ENCODE peak calls at places on chromosomes 16 and 17, in four cellular contexts. M is HCT116, Z is neural progenitor cell, L is PC-3. H is an unnamed sample.

GRCh38 chr17:77437017-77437416 is 296.2 kb downstream of the SEC14L1 start:
- DNase-seq in L (peak; percentile 35), Z (no peak), M (no peak), H (no peak)

GRCh38 chr17:40103082-40103741 is 2.8 kb upstream of the NR1D1 start:
- DNase-seq in M (no peak), Z (no peak), L (no peak), H (peak; percentile 65)

GRCh38 chr17:43090022-43090421 is 35.1 kb downstream of the BRCA1 start:
- DNase-seq in L (no peak), Z (no peak), M (no peak), H (no peak)

GRCh38 chr17:41870627-41871026 is 5.4 kb upstream of the KLHL11 start:
- DNase-seq in Z (no peak), M (no peak), L (no peak), H (no peak)

GRCh38 chr16:31474173-31474714 is 2.3 kb downstream of the TGFB1I1 start:
- DNase-seq in M (no peak), L (no peak), Z (no peak), H (no peak)

GRCh38 chr17:49353607-49354006 is 8.4 kb downstream of the ZNF652 start:
- DNase-seq in Z (no peak), L (no peak), M (no peak), H (no peak)

GRCh38 chr17:10316986-10317834 is 55.6 kb downstream of the MYH13 start:
- DNase-seq in M (peak; percentile 31), L (peak; percentile 23), Z (peak; percentile 72), H (no peak)

GRCh38 chr16:86517652-86518258 is 7.4 kb downstream of the FOXF1 start:
- DNase-seq in L (peak; percentile 44), M (peak; percentile 51), Z (peak; percentile 80), H (peak; percentile 76)

GRCh38 chr17:45312477-45313418 is 4.1 kb downstream of the MAP3K14 start:
- DNase-seq in M (no peak), L (peak; percentile 54), Z (no peak), H (no peak)

GRCh38 chr16:67628216-67628615 is 16.7 kb upstream of the CARMIL2 start:
- DNase-seq in M (no peak), Z (no peak), L (no peak), H (no peak)

GRCh38 chr17:55437165-55437605 is 15.6 kb upstream of the MMD start:
- DNase-seq in M (no peak), L (no peak), Z (peak; percentile 34), H (no peak)

GRCh38 chr17:42690596-42690995 is 8.3 kb downstream of the CNTNAP1 start:
- DNase-seq in Z (no peak), L (no peak), M (no peak), H (no peak)

DNA sequence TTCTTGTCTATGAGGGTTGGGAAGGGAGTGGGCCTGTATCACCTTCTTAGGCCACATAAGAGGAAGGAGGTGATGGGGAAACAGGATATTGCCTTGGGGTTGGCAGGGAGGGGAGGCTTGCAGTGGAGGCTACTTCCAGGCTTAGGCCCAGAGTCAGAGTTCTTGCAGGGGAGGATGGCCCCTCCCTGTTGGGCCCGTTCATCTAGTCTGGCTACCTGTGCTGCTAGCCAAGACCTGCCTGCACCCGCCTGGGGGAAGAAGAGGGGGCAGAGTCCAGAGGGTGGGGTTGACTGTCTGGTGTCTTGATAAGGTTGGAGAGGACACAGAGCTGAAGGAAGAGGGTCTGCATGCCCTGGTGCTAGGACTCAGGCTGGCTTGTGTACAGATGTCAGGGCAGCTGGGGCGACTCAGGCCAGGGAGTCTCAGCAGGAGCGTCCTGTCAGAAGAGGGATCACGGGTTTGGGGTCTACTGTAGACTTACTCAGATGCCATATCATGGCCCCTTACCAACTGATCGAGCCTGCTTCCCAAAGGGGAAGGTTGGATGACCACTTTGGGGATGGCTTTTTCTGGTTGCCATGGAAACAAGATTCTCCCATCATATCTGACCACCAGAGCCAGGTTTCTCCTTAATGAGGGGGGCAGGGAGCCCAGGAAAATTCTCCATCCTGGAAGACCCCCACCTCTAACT is 5.3 kb downstream of the KDM6B start:
- DNase-seq in L (no peak), Z (no peak), M (no peak), H (peak; percentile 77)
- H3K4me1 ChIP-seq in L (peaks cover 34% of the 10 kb centered on the region), Z (peaks cover 35% of the 10 kb centered on the region), M (peaks cover 72% of the 10 kb centered on the region), H (peaks cover 30% of the 10 kb centered on the region)

GRCh38 chr17:4057731-4058130 is 85.1 kb downstream of the ZZEF1 start:
- DNase-seq in M (no peak), L (no peak), Z (no peak), H (no peak)

GRCh38 chr17:4064366-4064765 is 78.5 kb downstream of the ZZEF1 start:
- DNase-seq in M (no peak), L (no peak), Z (no peak), H (no peak)

GRCh38 chr17:4054446-4054845 is 88.4 kb downstream of the ZZEF1 start:
- DNase-seq in M (no peak), Z (no peak), L (no peak), H (no peak)

GRCh38 chr17:4059656-4060055 is 83.2 kb downstream of the ZZEF1 start:
- DNase-seq in L (no peak), M (no peak), Z (no peak), H (no peak)
- TF ChIP-seq CTCF in L (no peak), M (no peak), Z (no peak), H (no peak)

DNA sequence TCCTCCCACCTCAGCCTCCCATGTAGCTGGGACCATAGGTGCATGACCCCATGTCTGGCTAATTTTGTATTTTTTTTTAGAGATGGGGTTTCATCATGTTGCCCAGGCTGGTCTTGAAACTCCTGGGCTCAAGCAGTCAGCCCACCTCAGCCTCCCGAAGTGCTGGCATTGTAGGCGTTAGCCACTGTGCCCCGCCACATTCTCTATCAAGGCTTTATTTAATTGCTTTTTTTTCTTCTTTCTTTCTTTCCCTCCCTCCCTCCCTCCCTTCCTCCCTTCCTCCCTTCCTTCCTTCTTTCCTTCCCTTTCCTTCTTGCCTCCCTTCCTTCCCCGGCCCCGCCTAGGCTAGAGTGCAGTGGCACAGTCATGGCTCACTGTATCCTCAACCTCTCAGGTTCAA is 23.7 kb downstream of the RSPRY1 start:
- DNase-seq in M (no peak), L (no peak), Z (no peak), H (no peak)
- H3K36me3 ChIP-seq in M (peaks cover 37% of the 10 kb centered on the region), L (peaks cover 38% of the 10 kb centered on the region), Z (peaks cover 3% of the 10 kb centered on the region), H (peaks cover 1% of the 10 kb centered on the region)

DNA sequence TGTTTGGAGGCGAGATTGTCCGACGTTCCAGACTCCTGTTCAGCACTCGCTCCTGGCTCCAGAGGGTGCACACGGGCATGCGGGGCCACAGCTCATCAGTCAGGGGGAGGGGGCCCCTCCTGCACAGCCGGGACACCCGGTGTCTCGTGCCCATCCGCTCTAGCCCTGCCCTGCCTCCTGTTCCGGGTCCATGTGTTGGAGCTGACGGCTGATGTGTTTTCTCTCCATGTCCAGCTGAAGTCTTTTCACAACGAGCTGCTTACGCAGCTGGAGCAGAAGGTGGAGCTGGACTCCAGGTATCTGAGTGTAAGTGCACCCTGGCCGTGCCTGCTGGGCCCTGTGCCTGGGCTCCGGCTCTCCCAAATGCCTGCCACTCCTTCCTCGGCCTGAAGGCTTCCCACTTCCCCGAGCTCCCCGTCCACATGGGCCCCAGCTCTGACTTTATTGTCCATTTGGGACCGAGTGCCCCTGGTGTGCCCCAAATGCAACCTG is 50.5 kb downstream of the BAIAP2 start:
- DNase-seq in Z (no peak), L (no peak), M (no peak), H (no peak)
- H3K4me1 ChIP-seq in Z (peaks cover 1% of the 10 kb centered on the region), L (no peaks in the 10 kb centered on the region), M (peaks cover 15% of the 10 kb centered on the region), H (no peaks in the 10 kb centered on the region)

H was measured in Caco-2.